ENCODE peak calls at places on chromosomes 6 and 20, in ten cellular contexts. One of them, this sample, is unnamed.
A peak's percentile ranks its signal among the peaks of the same experiment; 100 is the strongest.

GRCh38 chr6:144244688-144245087 is 40.4 kb upstream of the UTRN start:
- DNase-seq in astrocyte of the spinal cord: no peak
- DNase-seq in sigmoid colon: no peak
- DNase-seq in esophagus squamous epithelium: no peak
- DNase-seq in Peyer's patch: no peak
- DNase-seq in CD4-positive, alpha-beta T cell: no peak
- DNase-seq in left lung: no peak
- DNase-seq in A549: no peak
- DNase-seq in coronary artery: no peak
- DNase-seq in Panc1: no peak
- DNase-seq in this sample: no peak

GRCh38 chr6:13766201-13766634 is 48.1 kb downstream of the MCUR1 start:
- DNase-seq in astrocyte of the spinal cord: peak; percentile 61
- DNase-seq in sigmoid colon: peak; percentile 41
- DNase-seq in esophagus squamous epithelium: no peak
- DNase-seq in Peyer's patch: no peak
- DNase-seq in CD4-positive, alpha-beta T cell: no peak
- DNase-seq in left lung: no peak
- DNase-seq in A549: no peak
- DNase-seq in coronary artery: no peak
- DNase-seq in Panc1: no peak
- DNase-seq in this sample: no peak

GRCh38 chr20:51287628-51288413 is 254.7 kb downstream of the NFATC2 start:
- DNase-seq in astrocyte of the spinal cord: no peak
- DNase-seq in sigmoid colon: no peak
- DNase-seq in esophagus squamous epithelium: no peak
- DNase-seq in Peyer's patch: no peak
- DNase-seq in CD4-positive, alpha-beta T cell: no peak
- DNase-seq in left lung: no peak
- DNase-seq in A549: no peak
- DNase-seq in coronary artery: no peak
- DNase-seq in Panc1: no peak
- DNase-seq in this sample: no peak

GRCh38 chr6:159754959-159755914 is 6.6 kb upstream of the ACAT2 start:
- DNase-seq in astrocyte of the spinal cord: no peak
- DNase-seq in sigmoid colon: no peak
- DNase-seq in esophagus squamous epithelium: no peak
- DNase-seq in Peyer's patch: no peak
- DNase-seq in CD4-positive, alpha-beta T cell: no peak
- DNase-seq in left lung: no peak
- DNase-seq in A549: no peak
- DNase-seq in coronary artery: no peak
- DNase-seq in Panc1: no peak
- DNase-seq in this sample: no peak

GRCh38 chr6:16047435-16047834 is 81.5 kb upstream of the MYLIP start:
- DNase-seq in astrocyte of the spinal cord: no peak
- DNase-seq in sigmoid colon: no peak
- DNase-seq in esophagus squamous epithelium: no peak
- DNase-seq in Peyer's patch: no peak
- DNase-seq in CD4-positive, alpha-beta T cell: no peak
- DNase-seq in left lung: no peak
- DNase-seq in A549: no peak
- DNase-seq in coronary artery: no peak
- DNase-seq in Panc1: no peak
- DNase-seq in this sample: no peak

GRCh38 chr6:95087394-95088097 is 489.8 kb upstream of the MANEA start:
- DNase-seq in astrocyte of the spinal cord: peak; percentile 95
- DNase-seq in sigmoid colon: no peak
- DNase-seq in esophagus squamous epithelium: no peak
- DNase-seq in Peyer's patch: no peak
- DNase-seq in CD4-positive, alpha-beta T cell: no peak
- DNase-seq in left lung: no peak
- DNase-seq in A549: no peak
- DNase-seq in coronary artery: no peak
- DNase-seq in Panc1: peak; percentile 73
- DNase-seq in this sample: no peak

GRCh38 chr6:55395836-55396235 is 68.6 kb downstream of the GFRAL start:
- DNase-seq in astrocyte of the spinal cord: no peak
- DNase-seq in sigmoid colon: no peak
- DNase-seq in esophagus squamous epithelium: no peak
- DNase-seq in Peyer's patch: no peak
- DNase-seq in CD4-positive, alpha-beta T cell: no peak
- DNase-seq in left lung: no peak
- DNase-seq in A549: no peak
- DNase-seq in coronary artery: no peak
- DNase-seq in Panc1: no peak
- DNase-seq in this sample: no peak

GRCh38 chr6:11232968-11233626 is 629 bp upstream of the NEDD9 start:
- DNase-seq in astrocyte of the spinal cord: no peak
- DNase-seq in sigmoid colon: no peak
- DNase-seq in esophagus squamous epithelium: no peak
- DNase-seq in Peyer's patch: no peak
- DNase-seq in CD4-positive, alpha-beta T cell: peak; percentile 5
- DNase-seq in left lung: no peak
- DNase-seq in A549: no peak
- DNase-seq in coronary artery: no peak
- DNase-seq in Panc1: no peak
- DNase-seq in this sample: no peak

GRCh38 chr6:45129051-45129450 is 199.1 kb upstream of the RUNX2 start:
- DNase-seq in astrocyte of the spinal cord: no peak
- DNase-seq in sigmoid colon: no peak
- DNase-seq in esophagus squamous epithelium: no peak
- DNase-seq in Peyer's patch: no peak
- DNase-seq in CD4-positive, alpha-beta T cell: no peak
- DNase-seq in left lung: no peak
- DNase-seq in A549: no peak
- DNase-seq in coronary artery: no peak
- DNase-seq in Panc1: no peak
- DNase-seq in this sample: no peak

GRCh38 chr20:21615617-21616080 is 89.8 kb upstream of the PAX1 start:
- DNase-seq in astrocyte of the spinal cord: peak; percentile 24
- DNase-seq in sigmoid colon: no peak
- DNase-seq in esophagus squamous epithelium: no peak
- DNase-seq in Peyer's patch: peak; percentile 66
- DNase-seq in CD4-positive, alpha-beta T cell: peak; percentile 8
- DNase-seq in left lung: peak; percentile 46
- DNase-seq in A549: peak; percentile 73
- DNase-seq in coronary artery: no peak
- DNase-seq in Panc1: peak; percentile 42
- DNase-seq in this sample: no peak

GRCh38 chr6:70620746-70621145 is 46.9 kb upstream of the SMAP1 start:
- DNase-seq in astrocyte of the spinal cord: no peak
- DNase-seq in sigmoid colon: no peak
- DNase-seq in esophagus squamous epithelium: no peak
- DNase-seq in Peyer's patch: no peak
- DNase-seq in CD4-positive, alpha-beta T cell: no peak
- DNase-seq in left lung: no peak
- DNase-seq in A549: no peak
- DNase-seq in coronary artery: no peak
- DNase-seq in Panc1: no peak
- DNase-seq in this sample: no peak

DNA sequence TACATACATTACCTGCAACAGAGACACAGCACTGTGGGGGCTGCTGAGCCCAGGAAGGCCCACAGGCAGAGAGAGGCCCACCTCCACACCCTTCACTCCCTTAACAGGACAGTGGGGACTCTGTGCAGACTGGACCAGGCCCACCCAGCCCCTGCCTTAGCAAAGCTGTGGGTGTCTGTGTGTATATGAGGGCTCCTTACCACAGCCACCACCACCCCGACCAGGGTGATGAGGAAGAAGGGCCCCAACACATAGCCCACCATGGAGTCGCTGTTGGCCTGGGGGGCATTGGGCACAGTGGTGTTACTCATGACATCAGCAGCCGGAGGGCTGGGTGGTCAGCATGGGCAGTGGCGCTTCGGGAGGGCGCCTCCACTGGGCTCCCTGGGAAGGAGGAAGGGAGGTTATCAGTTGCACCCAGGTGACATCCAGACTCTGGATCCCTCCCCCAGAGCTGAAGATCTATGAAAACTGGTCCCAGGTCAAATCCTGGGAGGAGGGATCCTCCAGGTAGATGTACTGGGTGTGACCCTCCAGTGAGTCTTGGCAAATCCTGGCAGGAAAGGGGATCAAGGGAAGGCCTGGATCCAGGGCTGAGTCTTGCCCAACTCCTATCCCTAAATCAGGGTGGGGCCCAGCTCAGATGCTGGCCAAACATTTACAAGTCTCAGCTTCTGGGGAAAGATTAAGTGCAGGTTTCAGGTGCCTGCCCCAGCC is 1.2 kb downstream of the SMIM29 start:
- DNase-seq in astrocyte of the spinal cord: no peak
- DNase-seq in sigmoid colon: peak; percentile 68
- DNase-seq in esophagus squamous epithelium: no peak
- DNase-seq in Peyer's patch: no peak
- DNase-seq in CD4-positive, alpha-beta T cell: no peak
- DNase-seq in left lung: no peak
- DNase-seq in A549: no peak
- DNase-seq in coronary artery: no peak
- DNase-seq in Panc1: no peak
- DNase-seq in this sample: peak; percentile 83
- TF ChIP-seq CTCF in astrocyte of the spinal cord: no peak
- TF ChIP-seq CTCF in sigmoid colon: no peak
- TF ChIP-seq CTCF in esophagus squamous epithelium: no peak
- TF ChIP-seq CTCF in Peyer's patch: no peak
- TF ChIP-seq CTCF in CD4-positive, alpha-beta T cell: no peak
- TF ChIP-seq CTCF in left lung: no peak
- TF ChIP-seq CTCF in A549: no peak
- TF ChIP-seq CTCF in coronary artery: no peak
- TF ChIP-seq CTCF in Panc1: peak; percentile 7
- TF ChIP-seq CTCF in this sample: no peak

DNA sequence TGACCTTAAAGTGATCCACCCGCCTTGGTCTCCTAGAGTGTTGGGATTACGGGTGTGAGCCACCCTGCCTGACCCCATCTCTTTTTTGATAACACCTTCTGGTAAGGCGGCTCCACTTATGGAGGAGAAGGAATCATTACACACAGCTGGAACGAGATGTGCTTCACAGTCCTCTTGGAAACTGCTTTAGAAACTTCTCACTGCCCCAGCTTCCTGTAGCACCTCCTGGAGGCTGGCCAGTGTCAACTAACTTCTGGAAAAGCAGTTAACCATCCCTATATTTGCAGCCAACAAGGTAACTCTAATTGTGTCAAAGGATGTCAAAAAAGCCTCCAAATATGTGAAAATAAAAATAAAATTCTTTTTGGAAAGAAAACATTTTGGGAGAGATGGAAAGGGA is 48.8 kb upstream of the BCLAF1 start:
- DNase-seq in astrocyte of the spinal cord: no peak
- DNase-seq in sigmoid colon: no peak
- DNase-seq in esophagus squamous epithelium: no peak
- DNase-seq in Peyer's patch: no peak
- DNase-seq in CD4-positive, alpha-beta T cell: no peak
- DNase-seq in left lung: no peak
- DNase-seq in A549: no peak
- DNase-seq in coronary artery: no peak
- DNase-seq in Panc1: no peak
- DNase-seq in this sample: no peak
- TF ChIP-seq CTCF in astrocyte of the spinal cord: no peak
- TF ChIP-seq CTCF in sigmoid colon: no peak
- TF ChIP-seq CTCF in esophagus squamous epithelium: peak; percentile 5
- TF ChIP-seq CTCF in Peyer's patch: no peak
- TF ChIP-seq CTCF in CD4-positive, alpha-beta T cell: no peak
- TF ChIP-seq CTCF in left lung: no peak
- TF ChIP-seq CTCF in A549: no peak
- TF ChIP-seq CTCF in coronary artery: no peak
- TF ChIP-seq CTCF in Panc1: no peak
- TF ChIP-seq CTCF in this sample: no peak

GRCh38 chr6:36094786-36095496 is 35.4 kb upstream of the MAPK13 start:
- DNase-seq in astrocyte of the spinal cord: peak; percentile 77
- DNase-seq in sigmoid colon: peak; percentile 90
- DNase-seq in esophagus squamous epithelium: peak; percentile 14
- DNase-seq in Peyer's patch: peak; percentile 91
- DNase-seq in CD4-positive, alpha-beta T cell: peak; percentile 74
- DNase-seq in left lung: peak; percentile 78
- DNase-seq in A549: peak; percentile 55
- DNase-seq in coronary artery: peak; percentile 79
- DNase-seq in Panc1: peak; percentile 42
- DNase-seq in this sample: peak; percentile 94

GRCh38 chr6:36098253-36098919 is 31.9 kb upstream of the MAPK13 start:
- DNase-seq in astrocyte of the spinal cord: no peak
- DNase-seq in sigmoid colon: no peak
- DNase-seq in esophagus squamous epithelium: no peak
- DNase-seq in Peyer's patch: no peak
- DNase-seq in CD4-positive, alpha-beta T cell: no peak
- DNase-seq in left lung: no peak
- DNase-seq in A549: no peak
- DNase-seq in coronary artery: no peak
- DNase-seq in Panc1: no peak
- DNase-seq in this sample: no peak

GRCh38 chr6:36098920-36099647 is 31.2 kb upstream of the MAPK13 start:
- DNase-seq in astrocyte of the spinal cord: no peak
- DNase-seq in sigmoid colon: no peak
- DNase-seq in esophagus squamous epithelium: no peak
- DNase-seq in Peyer's patch: no peak
- DNase-seq in CD4-positive, alpha-beta T cell: no peak
- DNase-seq in left lung: no peak
- DNase-seq in A549: no peak
- DNase-seq in coronary artery: no peak
- DNase-seq in Panc1: no peak
- DNase-seq in this sample: no peak

GRCh38 chr6:36094238-36094637 is 36.1 kb upstream of the MAPK13 start:
- DNase-seq in astrocyte of the spinal cord: no peak
- DNase-seq in sigmoid colon: no peak
- DNase-seq in esophagus squamous epithelium: no peak
- DNase-seq in Peyer's patch: no peak
- DNase-seq in CD4-positive, alpha-beta T cell: no peak
- DNase-seq in left lung: no peak
- DNase-seq in A549: no peak
- DNase-seq in coronary artery: no peak
- DNase-seq in Panc1: no peak
- DNase-seq in this sample: no peak

GRCh38 chr6:36095497-36096391 is 34.6 kb upstream of the MAPK13 start:
- DNase-seq in astrocyte of the spinal cord: no peak
- DNase-seq in sigmoid colon: no peak
- DNase-seq in esophagus squamous epithelium: no peak
- DNase-seq in Peyer's patch: peak; percentile 71
- DNase-seq in CD4-positive, alpha-beta T cell: no peak
- DNase-seq in left lung: no peak
- DNase-seq in A549: no peak
- DNase-seq in coronary artery: no peak
- DNase-seq in Panc1: no peak
- DNase-seq in this sample: no peak
- TF ChIP-seq CTCF in astrocyte of the spinal cord: no peak
- TF ChIP-seq CTCF in sigmoid colon: no peak
- TF ChIP-seq CTCF in esophagus squamous epithelium: no peak
- TF ChIP-seq CTCF in Peyer's patch: no peak
- TF ChIP-seq CTCF in CD4-positive, alpha-beta T cell: peak; percentile 49
- TF ChIP-seq CTCF in left lung: peak; percentile 6
- TF ChIP-seq CTCF in A549: no peak
- TF ChIP-seq CTCF in coronary artery: no peak
- TF ChIP-seq CTCF in Panc1: peak; percentile 56
- TF ChIP-seq CTCF in this sample: peak; percentile 60

GRCh38 chr20:36951977-36952738 is 650 bp upstream of the SAMHD1 start:
- DNase-seq in astrocyte of the spinal cord: no peak
- DNase-seq in sigmoid colon: no peak
- DNase-seq in esophagus squamous epithelium: no peak
- DNase-seq in Peyer's patch: no peak
- DNase-seq in CD4-positive, alpha-beta T cell: no peak
- DNase-seq in left lung: no peak
- DNase-seq in A549: no peak
- DNase-seq in coronary artery: no peak
- DNase-seq in Panc1: no peak
- DNase-seq in this sample: no peak

GRCh38 chr20:36951198-36951976 is at the start of gene SAMHD1:
- DNase-seq in astrocyte of the spinal cord: peak; percentile 97
- DNase-seq in sigmoid colon: peak; percentile 99
- DNase-seq in esophagus squamous epithelium: peak; percentile 61
- DNase-seq in Peyer's patch: peak; percentile 95
- DNase-seq in CD4-positive, alpha-beta T cell: peak; percentile 73
- DNase-seq in left lung: peak; percentile 99
- DNase-seq in A549: peak; percentile 99
- DNase-seq in coronary artery: peak; percentile 99
- DNase-seq in Panc1: peak; percentile 94
- DNase-seq in this sample: peak; percentile 99

GRCh38 chr20:36950432-36951197 is 893 bp downstream of the SAMHD1 start:
- DNase-seq in astrocyte of the spinal cord: no peak
- DNase-seq in sigmoid colon: peak; percentile 63
- DNase-seq in esophagus squamous epithelium: no peak
- DNase-seq in Peyer's patch: no peak
- DNase-seq in CD4-positive, alpha-beta T cell: no peak
- DNase-seq in left lung: peak; percentile 37
- DNase-seq in A549: peak; percentile 38
- DNase-seq in coronary artery: peak; percentile 77
- DNase-seq in Panc1: no peak
- DNase-seq in this sample: no peak
- TF ChIP-seq CTCF in astrocyte of the spinal cord: no peak
- TF ChIP-seq CTCF in sigmoid colon: no peak
- TF ChIP-seq CTCF in esophagus squamous epithelium: no peak
- TF ChIP-seq CTCF in Peyer's patch: no peak
- TF ChIP-seq CTCF in CD4-positive, alpha-beta T cell: no peak
- TF ChIP-seq CTCF in left lung: no peak
- TF ChIP-seq CTCF in A549: no peak
- TF ChIP-seq CTCF in coronary artery: no peak
- TF ChIP-seq CTCF in Panc1: no peak
- TF ChIP-seq CTCF in this sample: no peak